ENCODE peak calls at places on chromosomes 6 and 20, in eight cellular contexts. L is substantia nigra; D is stimulated activated CD4-positive, alpha-beta T cell treated with anti-CD3 and anti-CD28 coated beads, Interleukin-2, amount 100 ng/mL, for 4 hours; E is NCI-H1417; G is dorsolateral prefrontal cortex; Y is AG20443; Q is left cardiac atrium; F is AG08395. Z is an unnamed sample.

GRCh38 chr6:89347825-89348224 is 4.7 kb downstream of the UBE2J1 start:
- DNase-seq in L (no peak), G (no peak), Q (peak), E (no peak), F (no peak), D (no peak), Y (peak), Z (no peak)

GRCh38 chr6:127900935-127901334 is at the start of gene THEMIS:
- DNase-seq in L (no peak), G (no peak), D (no peak), F (no peak), E (no peak), Y (no peak), Q (no peak), Z (no peak)

GRCh38 chr6:15308445-15309213 is 62.8 kb downstream of the JARID2 start:
- DNase-seq in L (no peak), G (no peak), F (no peak), D (no peak), Y (no peak), Q (no peak), E (no peak), Z (no peak)

GRCh38 chr20:34943808-34944568 is 11.6 kb downstream of the GSS start:
- DNase-seq in D (no peak), G (no peak), E (no peak), F (no peak), Y (no peak), L (no peak), Q (no peak), Z (no peak)

GRCh38 chr6:2147737-2148448 is 97.5 kb downstream of the GMDS start:
- DNase-seq in F (no peak), Y (no peak), E (no peak), L (no peak), G (no peak), D (no peak), Q (no peak), Z (no peak)

GRCh38 chr20:45547206-45547770 is at the start of gene EPPIN:
- DNase-seq in D (no peak), L (no peak), Y (no peak), G (no peak), F (no peak), E (no peak), Q (no peak), Z (no peak)

GRCh38 chr6:14290448-14291388 is 173.1 kb downstream of the CD83 start:
- DNase-seq in L (no peak), Q (no peak), D (no peak), F (no peak), Y (no peak), G (no peak), E (no peak), Z (no peak)

GRCh38 chr6:159307246-159307790 is 138.1 kb downstream of the FNDC1 start:
- DNase-seq in D (no peak), F (peak), G (no peak), L (no peak), Q (no peak), E (no peak), Y (peak), Z (no peak)

GRCh38 chr6:144582939-144583613 is 297.9 kb downstream of the UTRN start:
- DNase-seq in L (no peak), Y (peak), D (no peak), F (peak), Q (peak), G (no peak), E (no peak), Z (peak)

GRCh38 chr6:9484686-9485085 is 930.2 kb downstream of the TFAP2A start:
- DNase-seq in F (no peak), E (no peak), D (no peak), Q (no peak), Y (no peak), G (no peak), L (no peak), Z (no peak)